ENCODE peak calls at places on chromosomes 12 and 14, in nine cellular contexts. B is foreskin keratinocyte, N is astrocyte, Z is ovary, F is GM20000, Y is endothelial cell, U is brain microvascular endothelial cell, J is GM10248, G is transverse colon. S is an unnamed sample.

GRCh38 chr12:44369967-44370366 is 506.1 kb downstream of the NELL2 start:
- DNase-seq in N (no peak), U (no peak), G (no peak), Z (no peak), Y (no peak), J (no peak), F (no peak), B (no peak), S (no peak)

GRCh38 chr12:117362391-117362790 is 965 bp upstream of the NOS1 start:
- DNase-seq in Y (no peak), U (no peak), Z (no peak), B (no peak), J (no peak), F (no peak), G (no peak), N (no peak), S (no peak)

GRCh38 chr14:64763801-64764511 is 59.7 kb downstream of the PLEKHG3 start:
- DNase-seq in F (no peak), Z (peak), J (no peak), B (no peak), U (peak), Y (no peak), N (peak), G (peak), S (no peak)

GRCh38 chr12:81329088-81329487 is 251.2 kb downstream of the ACSS3 start:
- DNase-seq in Y (peak), N (peak), G (no peak), F (peak), U (no peak), J (no peak), Z (no peak), B (peak), S (no peak)

GRCh38 chr14:76467843-76468242 is 91.9 kb downstream of the ESRRB start:
- DNase-seq in G (no peak), B (no peak), J (no peak), Z (no peak), N (no peak), F (no peak), Y (no peak), U (no peak), S (no peak)

GRCh38 chr14:70706177-70706576 is 64.5 kb downstream of the TTC9 start:
- DNase-seq in U (no peak), N (no peak), J (no peak), Y (no peak), Z (no peak), F (no peak), B (no peak), G (no peak), S (no peak)

GRCh38 chr12:49108958-49109404 is 1.7 kb downstream of the LMBR1L start:
- DNase-seq in U (no peak), J (no peak), B (no peak), G (peak), Y (no peak), N (no peak), F (no peak), Z (peak), S (no peak)

GRCh38 chr12:105288311-105288996 is 42.0 kb upstream of the C12orf75 start:
- DNase-seq in U (no peak), G (no peak), B (no peak), Y (no peak), N (no peak), J (no peak), F (no peak), Z (no peak), S (no peak)

GRCh38 chr12:125519026-125519651 is 453.9 kb downstream of the AACS start:
- DNase-seq in F (no peak), Z (no peak), U (no peak), G (peak), B (no peak), Y (no peak), J (no peak), N (no peak), S (no peak)

GRCh38 chr14:68190032-68190431 is 370.5 kb downstream of the RAD51B start:
- DNase-seq in U (no peak), F (no peak), Z (no peak), N (no peak), G (no peak), J (no peak), B (no peak), Y (no peak), S (no peak)

GRCh38 chr12:114547636-114548035 is 136.3 kb downstream of the TBX3 start:
- DNase-seq in Y (no peak), U (no peak), Z (no peak), N (no peak), J (no peak), G (no peak), B (no peak), F (no peak), S (no peak)

GRCh38 chr12:25135531-25136154 is 59.3 kb downstream of the DNAI7 start:
- DNase-seq in N (no peak), J (no peak), B (peak), U (no peak), G (peak), F (no peak), Y (peak), Z (no peak), S (no peak)

GRCh38 chr14:94675036-94675435 is 62.8 kb downstream of the SERPINA3 start:
- DNase-seq in U (no peak), J (no peak), G (no peak), F (no peak), Y (no peak), N (no peak), B (no peak), Z (no peak), S (no peak)

GRCh38 chr12:70692681-70693288 is 55.6 kb upstream of the PTPRB start:
- DNase-seq in J (no peak), Z (no peak), F (no peak), Y (no peak), U (peak), G (no peak), N (peak), B (peak), S (no peak)

GRCh38 chr14:50769893-50770500 is 61.0 kb downstream of the NIN start:
- DNase-seq in Y (no peak), G (no peak), F (no peak), N (no peak), B (no peak), J (no peak), Z (no peak), U (no peak), S (no peak)

GRCh38 chr12:88993655-88994054 is 358.6 kb downstream of the DUSP6 start:
- DNase-seq in J (peak), Y (no peak), F (peak), U (peak), G (no peak), B (peak), N (peak), Z (no peak), S (no peak)

GRCh38 chr14:68757618-68758081 is 35.2 kb downstream of the ZFP36L1 start:
- DNase-seq in B (no peak), N (no peak), G (no peak), J (no peak), U (no peak), Z (no peak), Y (no peak), F (no peak), S (no peak)

GRCh38 chr14:77554816-77555599 is 56.4 kb upstream of the ISM2 start:
- DNase-seq in B (no peak), Z (no peak), N (no peak), F (no peak), Y (no peak), U (no peak), J (no peak), G (no peak), S (no peak)

GRCh38 chr12:45290218-45290609 is 74.3 kb downstream of the ANO6 start:
- DNase-seq in F (no peak), Z (no peak), J (no peak), Y (no peak), B (peak), U (peak), N (peak), G (no peak), S (no peak)

GRCh38 chr14:76779221-76780057 is 18.2 kb downstream of the VASH1 start:
- DNase-seq in G (no peak), F (no peak), Y (no peak), B (no peak), U (no peak), N (no peak), Z (no peak), J (no peak), S (no peak)

GRCh38 chr12:130097798-130098255 is 64.4 kb upstream of the FZD10 start:
- DNase-seq in N (no peak), Y (no peak), F (no peak), J (no peak), G (no peak), Z (no peak), U (no peak), B (peak), S (no peak)

GRCh38 chr12:120175062-120175461 is 19.5 kb downstream of the GCN1 start:
- DNase-seq in U (no peak), N (no peak), Y (no peak), G (no peak), B (no peak), F (no peak), Z (no peak), J (no peak), S (no peak)

GRCh38 chr12:48286665-48287064 is 64.1 kb downstream of the ZNF641 start:
- DNase-seq in G (no peak), F (no peak), Z (no peak), B (no peak), J (no peak), N (no peak), U (peak), Y (peak), S (no peak)

GRCh38 chr12:52461693-52462092 is 9.7 kb upstream of the KRT6B start:
- DNase-seq in U (no peak), F (no peak), J (no peak), N (no peak), Z (no peak), G (peak), Y (no peak), B (no peak), S (no peak)

GRCh38 chr12:27781680-27782079 is 1.6 kb upstream of the MANSC4 start:
- DNase-seq in F (no peak), Y (no peak), B (no peak), N (no peak), U (peak), Z (no peak), G (no peak), J (no peak), S (no peak)

GRCh38 chr14:68819260-68819691 is 26.4 kb upstream of the ZFP36L1 start:
- DNase-seq in G (peak), Y (no peak), N (peak), B (peak), Z (no peak), F (peak), U (peak), J (no peak), S (no peak)

GRCh38 chr14:61537567-61538463 is 157.5 kb upstream of the HIF1A start:
- DNase-seq in U (peak), F (no peak), Y (no peak), J (no peak), Z (no peak), G (peak), N (peak), B (peak), S (no peak)

DNA sequence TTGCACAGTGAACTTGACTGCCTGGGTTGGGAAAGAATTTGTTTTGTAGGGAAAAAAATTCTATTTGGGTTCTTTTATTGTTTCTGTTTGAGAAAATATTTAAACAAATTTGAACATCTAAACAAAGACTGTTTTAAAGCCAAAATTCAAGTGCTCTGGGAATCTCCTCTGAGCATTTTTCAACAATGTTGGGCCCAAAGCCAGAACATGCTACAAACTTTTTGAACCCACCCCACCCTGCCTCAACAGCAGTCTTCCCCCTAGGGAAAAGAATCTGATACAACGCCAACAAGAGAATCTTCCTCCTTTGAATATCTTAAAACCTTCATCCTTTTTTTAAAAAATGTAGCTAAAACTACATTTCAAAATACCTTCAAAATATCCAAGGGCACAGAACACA is 20.3 kb upstream of the NID2 start:
- DNase-seq in J (no peak), N (no peak), B (no peak), G (no peak), Y (no peak), Z (peak), F (no peak), U (no peak), S (no peak)
- TF ChIP-seq CTCF in J (no peak), N (no peak), B (no peak), G (no peak), Y (no peak), Z (no peak), F (no peak), U (no peak), S (no peak)

GRCh38 chr12:93683410-93683809 is 6.2 kb downstream of the CRADD start:
- DNase-seq in F (no peak), J (no peak), U (no peak), Y (no peak), G (no peak), B (no peak), Z (no peak), N (no peak), S (no peak)
- TF ChIP-seq CTCF in F (no peak), J (no peak), U (no peak), Y (no peak), G (no peak), B (no peak), Z (no peak), N (no peak), S (no peak)

GRCh38 chr12:119020377-119021360 is 39.3 kb downstream of the SRRM4 start:
- DNase-seq in B (no peak), J (peak), G (peak), U (no peak), F (peak), Z (no peak), N (no peak), Y (peak), S (no peak)
- TF ChIP-seq CTCF in B (peak), J (peak), G (peak), U (peak), F (peak), Z (no peak), N (no peak), Y (peak), S (no peak)

GRCh38 chr12:39586811-39587210 is 32.8 kb downstream of the ABCD2 start:
- DNase-seq in G (no peak), U (no peak), J (no peak), Z (no peak), Y (no peak), N (no peak), F (no peak), B (no peak), S (no peak)

GRCh38 chr12:39592295-39592694 is 27.3 kb downstream of the ABCD2 start:
- DNase-seq in U (no peak), N (no peak), Z (no peak), B (no peak), G (no peak), J (no peak), Y (no peak), F (no peak), S (no peak)

GRCh38 chr12:39581592-39581991 is 38.0 kb downstream of the ABCD2 start:
- DNase-seq in N (no peak), F (no peak), Z (no peak), U (no peak), G (no peak), J (no peak), B (peak), Y (no peak), S (no peak)

DNA sequence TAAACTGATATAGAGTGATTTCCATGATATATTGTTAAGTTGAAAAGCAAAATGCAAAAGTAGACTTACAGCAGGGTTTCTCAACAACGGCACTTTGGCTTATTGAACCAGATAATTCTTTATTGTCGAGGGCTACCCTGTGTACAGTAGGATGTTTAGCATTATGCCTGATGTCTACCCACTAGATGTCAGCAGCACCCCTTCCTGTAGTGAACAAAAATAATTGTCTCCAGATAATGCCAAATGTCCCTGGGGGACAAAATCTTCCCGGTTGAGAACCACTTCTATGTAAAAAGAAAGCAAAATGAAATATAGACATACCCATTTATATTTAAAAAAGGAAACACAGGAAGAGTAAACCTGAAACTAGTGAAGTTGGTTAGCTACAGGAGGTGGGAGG is 32.4 kb downstream of the ABCD2 start:
- DNase-seq in F (peak), B (peak), N (no peak), Z (no peak), J (no peak), Y (no peak), U (peak), G (no peak), S (no peak)
- TF ChIP-seq CTCF in F (peak), B (peak), N (peak), Z (no peak), J (peak), Y (no peak), U (peak), G (no peak), S (no peak)